ENCODE peak calls at places on chromosomes 6 and 20, in four cellular contexts. K, N, W and S are unnamed samples.

GRCh38 chr6:26249709-26249958 is 115.4 kb upstream of the BTN3A2 start:
- ATAC-seq in K (peak; percentile 45), N (no peak), W (peak; percentile 62), S (no peak)

GRCh38 chr6:134689676-134690447 is 260.0 kb downstream of the ALDH8A1 start:
- ATAC-seq in K (no peak), N (peak; percentile 85), W (peak; percentile 57), S (no peak)

GRCh38 chr6:27213544-27214125 is 33.9 kb upstream of the PRSS16 start:
- ATAC-seq in K (no peak), N (no peak), W (no peak), S (no peak)

GRCh38 chr6:118548136-118548535 is at the start of gene PLN:
- ATAC-seq in K (no peak), N (peak; percentile 68), W (no peak), S (peak; percentile 69)

GRCh38 chr6:107665386-107665785 is 158.7 kb downstream of the SCML4 start:
- ATAC-seq in K (no peak), N (no peak), W (no peak), S (no peak)

GRCh38 chr6:157546366-157546765 is 165.4 kb downstream of the ZDHHC14 start:
- ATAC-seq in K (no peak), N (no peak), W (no peak), S (no peak)

GRCh38 chr6:11201015-11201414 is 31.5 kb downstream of the NEDD9 start:
- ATAC-seq in K (no peak), N (no peak), W (no peak), S (no peak)

GRCh38 chr6:144298167-144298671 is 13.1 kb downstream of the UTRN start:
- ATAC-seq in K (no peak), N (no peak), W (peak; percentile 16), S (no peak)

GRCh38 chr6:29524982-29525639 is 34.4 kb downstream of the UBD start:
- ATAC-seq in K (no peak), N (no peak), W (no peak), S (no peak)

GRCh38 chr6:68317366-68317765 is 317.7 kb upstream of the ADGRB3 start:
- ATAC-seq in K (no peak), N (no peak), W (no peak), S (no peak)

DNA sequence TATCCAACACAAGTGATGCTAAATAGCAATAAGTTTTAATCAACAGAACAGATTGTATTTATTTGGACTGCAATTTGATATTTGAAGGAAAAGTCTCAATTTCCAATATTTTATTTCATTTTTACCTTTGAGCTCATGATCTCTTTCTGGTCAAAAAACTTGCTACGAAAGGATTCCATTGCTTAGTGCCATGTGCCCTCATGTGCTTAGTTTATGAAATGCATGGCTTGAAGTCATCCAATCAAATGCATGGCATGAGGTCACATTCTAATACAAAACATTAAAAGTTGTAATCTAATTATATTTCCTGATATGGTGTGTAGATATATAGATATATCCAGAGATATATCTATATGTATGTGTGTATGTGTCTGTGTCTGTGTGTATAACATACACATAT is 321.2 kb upstream of the ADGRB3 start:
- ATAC-seq in K (no peak), N (no peak), W (no peak), S (no peak)
- TF ChIP-seq CTCF in K (peak; percentile 5), N (no peak), W (no peak), S (no peak)

GRCh38 chr6:34281702-34282334 is 33.0 kb upstream of the SMIM29 start:
- ATAC-seq in K (no peak), N (no peak), W (no peak), S (no peak)
- H3K27ac ChIP-seq in K (no peak overlapping the region), N (no peak overlapping the region), W (no peak overlapping the region), S (no peak overlapping the region)

DNA sequence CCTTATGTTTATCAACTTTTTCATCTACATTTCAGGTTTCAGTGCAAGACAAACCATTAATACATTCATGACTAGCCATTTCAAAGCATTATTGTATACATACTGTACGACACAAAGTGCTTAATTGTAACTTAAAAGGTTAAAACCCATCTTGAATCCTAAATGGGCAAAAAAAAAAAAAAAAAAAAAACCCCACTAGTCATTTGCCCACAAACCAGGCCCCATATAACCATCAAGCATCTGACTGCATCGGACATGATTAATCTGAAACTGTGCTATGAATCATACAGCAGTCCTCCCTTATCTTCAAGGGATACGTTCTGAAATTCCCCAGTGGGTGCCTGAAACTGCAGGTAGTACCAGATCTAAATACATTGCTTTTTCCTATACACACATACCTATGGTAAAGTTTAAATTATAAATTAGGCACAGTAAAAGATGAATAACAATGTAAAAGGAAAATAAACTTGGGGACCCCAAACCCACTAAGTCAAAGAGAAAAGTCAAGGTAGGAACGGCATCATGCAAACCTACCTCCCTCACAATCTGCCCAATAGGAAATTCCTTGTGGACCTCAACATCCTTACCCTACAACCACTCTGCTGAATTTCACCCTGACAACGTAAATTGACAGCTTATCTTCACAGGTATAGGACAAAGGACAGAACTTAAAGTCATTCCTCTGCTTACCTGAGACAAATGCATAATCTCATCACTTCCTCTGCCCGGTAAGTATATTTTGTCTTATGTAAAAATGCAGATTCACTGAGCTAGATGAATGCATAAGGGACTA is 14.3 kb downstream of the B4GALT5 start:
- ATAC-seq in K (peak; percentile 90), N (peak; percentile 39), W (no peak), S (no peak)
- H3K4me1 ChIP-seq in K (peaks cover 59% of the 10 kb centered on the region), N (peaks cover 79% of the 10 kb centered on the region), W (peaks cover 78% of the 10 kb centered on the region), S (peaks cover 75% of the 10 kb centered on the region)

DNA sequence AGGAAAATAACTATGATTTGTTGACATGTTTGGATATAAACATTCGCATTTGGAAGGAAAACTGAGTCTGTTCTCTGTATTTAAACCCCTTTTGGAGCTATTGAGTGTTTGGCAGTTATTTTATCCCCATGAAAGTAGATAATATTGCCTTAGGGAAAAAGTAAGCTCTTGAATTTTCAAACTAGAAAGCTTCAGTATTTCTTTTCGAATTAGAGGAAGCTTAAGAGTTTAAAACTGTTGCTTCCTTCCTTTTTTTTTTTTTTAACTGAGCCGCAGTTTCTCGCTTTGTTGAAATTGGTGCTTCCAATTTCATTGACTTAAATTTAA is 31.4 kb downstream of the SAMD3 start:
- ATAC-seq in K (no peak), N (no peak), W (no peak), S (no peak)
- TF ChIP-seq CTCF in K (no peak), N (no peak), W (no peak), S (no peak)

DNA sequence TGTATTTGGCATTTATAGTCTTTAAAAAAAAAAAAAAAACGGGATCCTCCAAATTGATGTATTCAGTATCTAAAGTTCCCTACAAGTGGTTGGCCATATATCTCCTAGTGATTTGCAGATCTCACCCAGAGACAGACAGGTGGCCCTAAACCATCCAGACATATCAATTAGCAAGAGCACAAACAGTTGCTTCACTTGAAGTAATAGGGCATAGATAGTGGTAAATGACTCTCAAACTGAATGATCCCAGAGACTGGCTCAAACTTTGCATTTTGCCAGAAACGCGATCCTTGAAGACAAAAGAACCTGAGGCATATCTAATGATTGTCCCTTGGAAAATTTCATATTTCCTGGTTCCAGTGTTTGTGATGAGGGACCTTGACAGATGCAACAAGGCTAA is 54.6 kb downstream of the HMGCLL1 start:
- ATAC-seq in K (no peak), N (no peak), W (no peak), S (no peak)
- H3K27ac ChIP-seq in K (no peak overlapping the region), N (no peak overlapping the region), W (no peak overlapping the region), S (no peak overlapping the region)

GRCh38 chr6:15253107-15254073 is 7.5 kb downstream of the JARID2 start:
- ATAC-seq in K (peak; percentile 10), N (no peak), W (no peak), S (no peak)
- H3K4me1 ChIP-seq in K (peaks cover 69% of the 10 kb centered on the region), N (peaks cover 59% of the 10 kb centered on the region), W (peaks cover 44% of the 10 kb centered on the region), S (peaks cover 4% of the 10 kb centered on the region)

GRCh38 chr20:48807586-48808381 is 20.0 kb downstream of the PREX1 start:
- ATAC-seq in K (no peak), N (peak; percentile 76), W (no peak), S (no peak)
- TF ChIP-seq CTCF in K (no peak), N (no peak), W (no peak), S (no peak)

GRCh38 chr6:123306334-123306733 is 310.3 kb downstream of the CLVS2 start:
- ATAC-seq in K (no peak), N (no peak), W (no peak), S (no peak)
- H3K27ac ChIP-seq in K (no peak overlapping the region), N (no peak overlapping the region), W (no peak overlapping the region), S (no peak overlapping the region)

GRCh38 chr6:159980474-159980873 is 11.6 kb downstream of the IGF2R start:
- ATAC-seq in K (no peak), N (no peak), W (no peak), S (no peak)

GRCh38 chr6:159979136-159979874 is 10.4 kb downstream of the IGF2R start:
- ATAC-seq in K (peak; percentile 70), N (peak; percentile 73), W (peak; percentile 76), S (peak; percentile 47)

GRCh38 chr6:159982726-159983506 is 14.0 kb downstream of the IGF2R start:
- ATAC-seq in K (peak; percentile 25), N (no peak), W (no peak), S (peak; percentile 36)

GRCh38 chr6:159981591-159982245 is 12.8 kb downstream of the IGF2R start:
- ATAC-seq in K (peak; percentile 63), N (peak; percentile 43), W (peak; percentile 9), S (peak; percentile 38)

DNA sequence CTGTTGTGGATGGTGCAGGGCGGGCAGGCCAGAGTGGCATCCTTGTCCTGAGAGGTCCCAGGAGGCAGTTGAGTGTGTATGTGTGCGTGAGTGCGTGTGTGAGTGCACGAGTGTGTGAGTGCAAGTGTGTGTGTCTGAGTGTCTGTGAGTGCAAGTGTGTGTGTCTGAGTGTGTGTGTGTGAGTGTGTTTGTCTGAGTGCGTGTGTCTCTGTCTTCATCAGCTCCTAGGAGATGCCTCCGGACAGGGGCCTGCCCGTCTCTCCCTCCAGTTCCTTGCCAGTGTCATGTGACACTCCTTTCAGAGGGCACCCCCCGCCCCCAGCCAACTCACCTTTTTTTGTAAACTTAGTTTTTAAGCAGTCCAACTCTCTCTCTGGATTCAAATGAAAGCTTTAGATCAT is 12.3 kb downstream of the IGF2R start:
- ATAC-seq in K (peak; percentile 7), N (no peak), W (no peak), S (no peak)
- H3K4me1 ChIP-seq in K (peaks cover 57% of the 10 kb centered on the region), N (peaks cover 97% of the 10 kb centered on the region), W (peaks cover 84% of the 10 kb centered on the region), S (peaks cover 57% of the 10 kb centered on the region)